ENCODE peak calls at places on chromosomes 7 and 10, in six cellular contexts. One of them, this sample, is unnamed.

GRCh38 chr7:85730016-85730415 is 543.2 kb upstream of the SEMA3D start:
- DNase-seq in AG10803: peak; percentile 9
- DNase-seq in Panc1: no peak
- DNase-seq in psoas muscle: no peak
- DNase-seq in EL: no peak
- DNase-seq in heart right ventricle: no peak
- DNase-seq in this sample: no peak

GRCh38 chr7:1224093-1224702 is 8.5 kb upstream of the UNCX start:
- DNase-seq in AG10803: no peak
- DNase-seq in Panc1: no peak
- DNase-seq in psoas muscle: no peak
- DNase-seq in EL: no peak
- DNase-seq in heart right ventricle: no peak
- DNase-seq in this sample: no peak

GRCh38 chr10:87544750-87545149 is 40.1 kb downstream of the MINPP1 start:
- DNase-seq in AG10803: no peak
- DNase-seq in Panc1: no peak
- DNase-seq in psoas muscle: no peak
- DNase-seq in EL: no peak
- DNase-seq in heart right ventricle: no peak
- DNase-seq in this sample: no peak

GRCh38 chr7:332646-333398 is 42.9 kb downstream of the FOXL3 start:
- DNase-seq in AG10803: peak; percentile 24
- DNase-seq in Panc1: no peak
- DNase-seq in psoas muscle: peak; percentile 82
- DNase-seq in EL: peak; percentile 48
- DNase-seq in heart right ventricle: peak; percentile 75
- DNase-seq in this sample: peak; percentile 90

GRCh38 chr10:50541317-50541716 is 82.4 kb downstream of the SGMS1 start:
- DNase-seq in AG10803: no peak
- DNase-seq in Panc1: no peak
- DNase-seq in psoas muscle: no peak
- DNase-seq in EL: no peak
- DNase-seq in heart right ventricle: no peak
- DNase-seq in this sample: no peak

GRCh38 chr10:7408494-7409044 is 2.3 kb downstream of the SFMBT2 start:
- DNase-seq in AG10803: no peak
- DNase-seq in Panc1: no peak
- DNase-seq in psoas muscle: peak; percentile 64
- DNase-seq in EL: no peak
- DNase-seq in heart right ventricle: peak; percentile 66
- DNase-seq in this sample: peak; percentile 71

GRCh38 chr7:72098812-72099211 is 313.3 kb downstream of the CALN1 start:
- DNase-seq in AG10803: peak; percentile 90
- DNase-seq in Panc1: no peak
- DNase-seq in psoas muscle: no peak
- DNase-seq in EL: no peak
- DNase-seq in heart right ventricle: no peak
- DNase-seq in this sample: no peak

GRCh38 chr10:21194510-21194993 is 297.4 kb upstream of the NEBL start:
- DNase-seq in AG10803: no peak
- DNase-seq in Panc1: no peak
- DNase-seq in psoas muscle: no peak
- DNase-seq in EL: no peak
- DNase-seq in heart right ventricle: no peak
- DNase-seq in this sample: peak; percentile 48

GRCh38 chr10:110765513-110766375 is 106.0 kb upstream of the PDCD4 start:
- DNase-seq in AG10803: peak; percentile 47
- DNase-seq in Panc1: peak; percentile 8
- DNase-seq in psoas muscle: no peak
- DNase-seq in EL: no peak
- DNase-seq in heart right ventricle: no peak
- DNase-seq in this sample: no peak

GRCh38 chr7:146486519-146486918 is 369.9 kb downstream of the CNTNAP2 start:
- DNase-seq in AG10803: no peak
- DNase-seq in Panc1: no peak
- DNase-seq in psoas muscle: no peak
- DNase-seq in EL: no peak
- DNase-seq in heart right ventricle: no peak
- DNase-seq in this sample: no peak

GRCh38 chr7:39357648-39358047 is 208.6 kb upstream of the YAE1 start:
- DNase-seq in AG10803: no peak
- DNase-seq in Panc1: no peak
- DNase-seq in psoas muscle: no peak
- DNase-seq in EL: no peak
- DNase-seq in heart right ventricle: no peak
- DNase-seq in this sample: no peak

GRCh38 chr10:79324032-79324695 is 23.1 kb upstream of the PPIF start:
- DNase-seq in AG10803: no peak
- DNase-seq in Panc1: no peak
- DNase-seq in psoas muscle: no peak
- DNase-seq in EL: no peak
- DNase-seq in heart right ventricle: no peak
- DNase-seq in this sample: peak; percentile 13

GRCh38 chr7:117091721-117092120 is 138.4 kb downstream of the ST7 start:
- DNase-seq in AG10803: no peak
- DNase-seq in Panc1: no peak
- DNase-seq in psoas muscle: no peak
- DNase-seq in EL: no peak
- DNase-seq in heart right ventricle: no peak
- DNase-seq in this sample: no peak

GRCh38 chr10:73814896-73815718 is 3.7 kb upstream of the NDST2 start:
- DNase-seq in AG10803: no peak
- DNase-seq in Panc1: no peak
- DNase-seq in psoas muscle: no peak
- DNase-seq in EL: peak; percentile 26
- DNase-seq in heart right ventricle: no peak
- DNase-seq in this sample: no peak

GRCh38 chr7:70595741-70596574 is 536.0 kb upstream of the GALNT17 start:
- DNase-seq in AG10803: no peak
- DNase-seq in Panc1: no peak
- DNase-seq in psoas muscle: no peak
- DNase-seq in EL: no peak
- DNase-seq in heart right ventricle: no peak
- DNase-seq in this sample: peak; percentile 45

GRCh38 chr7:19353158-19353557 is 207.9 kb upstream of the FERD3L start:
- DNase-seq in AG10803: peak; percentile 25
- DNase-seq in Panc1: no peak
- DNase-seq in psoas muscle: no peak
- DNase-seq in EL: peak; percentile 26
- DNase-seq in heart right ventricle: no peak
- DNase-seq in this sample: no peak

GRCh38 chr7:135420786-135421185 is 89.1 kb downstream of the CNOT4 start:
- DNase-seq in AG10803: no peak
- DNase-seq in Panc1: no peak
- DNase-seq in psoas muscle: no peak
- DNase-seq in EL: peak; percentile 2
- DNase-seq in heart right ventricle: no peak
- DNase-seq in this sample: no peak

GRCh38 chr7:71486414-71486813 is 354.5 kb downstream of the GALNT17 start:
- DNase-seq in AG10803: no peak
- DNase-seq in Panc1: no peak
- DNase-seq in psoas muscle: no peak
- DNase-seq in EL: no peak
- DNase-seq in heart right ventricle: no peak
- DNase-seq in this sample: no peak

GRCh38 chr7:97693586-97693985 is 38.3 kb upstream of the TAC1 start:
- DNase-seq in AG10803: no peak
- DNase-seq in Panc1: no peak
- DNase-seq in psoas muscle: no peak
- DNase-seq in EL: no peak
- DNase-seq in heart right ventricle: no peak
- DNase-seq in this sample: no peak

This sample was measured in lower lobe of right lung.